ENCODE peak calls at places on chromosomes 1 and 21, in seven cellular contexts. D is brain microvascular endothelial cell; X is cardiac fibroblast; G is PC-9; S is heart left ventricle; B is keratinocyte; M is CD8-positive, alpha-beta T cell. O is an unnamed sample.

GRCh38 chr1:10692401-10693021 is 103.9 kb downstream of the CASZ1 start:
- DNase-seq in B (no peak), X (no peak), M (peak), S (no peak), D (no peak), G (peak), O (no peak)

GRCh38 chr1:94919241-94920030 is 7.5 kb downstream of the CNN3 start:
- DNase-seq in G (no peak), S (no peak), D (no peak), M (no peak), X (no peak), B (no peak), O (no peak)

GRCh38 chr1:1340791-1341548 is 8.2 kb downstream of the DVL1 start:
- DNase-seq in B (no peak), G (no peak), M (no peak), S (no peak), D (no peak), X (no peak), O (no peak)

GRCh38 chr1:84862810-84863251 is 30.2 kb downstream of the LPAR3 start:
- DNase-seq in S (no peak), G (no peak), M (peak), X (no peak), B (no peak), D (no peak), O (no peak)

GRCh38 chr1:50441183-50441582 is 17.9 kb upstream of the DMRTA2 start:
- DNase-seq in D (no peak), B (no peak), X (no peak), G (no peak), M (no peak), S (no peak), O (no peak)

GRCh38 chr1:225859151-225859550 is 23.0 kb downstream of the TMEM63A start:
- DNase-seq in G (no peak), D (no peak), M (no peak), X (no peak), S (no peak), B (no peak), O (no peak)

GRCh38 chr1:55304306-55304705 is 89.1 kb upstream of the USP24 start:
- DNase-seq in S (peak), X (no peak), D (no peak), G (no peak), B (no peak), M (no peak), O (no peak)

GRCh38 chr1:22850681-22851080 is 122.0 kb downstream of the LACTBL1 start:
- DNase-seq in M (no peak), B (no peak), X (peak), S (peak), G (peak), D (no peak), O (no peak)

GRCh38 chr1:16212251-16212961 is at the start of gene ARHGEF19:
- DNase-seq in D (no peak), G (peak), S (no peak), M (no peak), B (no peak), X (no peak), O (no peak)

GRCh38 chr1:239386453-239387303 is at the start of gene CHRM3:
- DNase-seq in M (no peak), S (no peak), D (no peak), X (peak), G (no peak), B (no peak), O (no peak)

GRCh38 chr21:33299181-33299752 is 25.5 kb upstream of the IFNAR1 start:
- DNase-seq in S (no peak), D (no peak), G (peak), B (peak), X (peak), M (peak), O (no peak)

GRCh38 chr1:71037829-71038620 is 9.6 kb downstream of the PTGER3 start:
- DNase-seq in S (no peak), D (no peak), B (no peak), M (no peak), G (no peak), X (no peak), O (no peak)

GRCh38 chr21:20882462-20883415 is 115.5 kb upstream of the NCAM2 start:
- DNase-seq in S (no peak), B (no peak), M (no peak), X (peak), D (peak), G (peak), O (peak)

GRCh38 chr1:235996048-235996785 is 68.7 kb downstream of the NID1 start:
- DNase-seq in D (no peak), S (no peak), B (no peak), M (no peak), X (no peak), G (no peak), O (no peak)

GRCh38 chr1:202046227-202046626 is 35.8 kb downstream of the ELF3 start:
- DNase-seq in M (no peak), X (no peak), G (peak), S (no peak), B (no peak), D (no peak), O (no peak)

GRCh38 chr1:204190212-204191211 is 5.8 kb downstream of the KISS1 start:
- DNase-seq in D (no peak), B (no peak), X (peak), S (peak), G (peak), M (peak), O (peak)

GRCh38 chr1:198359024-198359653 is 181.3 kb downstream of the ATP6V1G3 start:
- DNase-seq in D (no peak), M (no peak), S (no peak), G (no peak), B (no peak), X (peak), O (peak)

GRCh38 chr1:203601717-203602309 is 24.8 kb upstream of the ATP2B4 start:
- DNase-seq in D (no peak), X (no peak), M (no peak), G (no peak), B (no peak), S (no peak), O (no peak)

GRCh38 chr1:169086603-169087455 is 19.7 kb upstream of the ATP1B1 start:
- DNase-seq in X (peak), B (no peak), M (no peak), D (peak), G (no peak), S (no peak), O (peak)

GRCh38 chr1:217881607-217882332 is 250.6 kb downstream of the SPATA17 start:
- DNase-seq in X (no peak), B (no peak), M (no peak), S (no peak), D (no peak), G (no peak), O (no peak)

GRCh38 chr1:29122987-29123870 is 474 bp downstream of the TMEM200B start:
- DNase-seq in M (peak), D (no peak), B (no peak), S (peak), G (no peak), X (peak), O (peak)

GRCh38 chr1:19387045-19387467 is 74.9 kb downstream of the SLC66A1 start:
- DNase-seq in G (no peak), S (no peak), B (no peak), X (no peak), M (no peak), D (no peak), O (no peak)

GRCh38 chr21:39208624-39209333 is 25.5 kb upstream of the PSMG1 start:
- DNase-seq in G (no peak), M (no peak), B (no peak), D (no peak), X (no peak), S (no peak), O (peak)

GRCh38 chr1:178388398-178389161 is 108.2 kb downstream of the CLEC20A start:
- DNase-seq in D (peak), S (no peak), X (peak), G (no peak), B (no peak), M (no peak), O (peak)

GRCh38 chr1:238196516-238196915 is 305.8 kb upstream of the ZP4 start:
- DNase-seq in S (no peak), X (no peak), D (no peak), M (no peak), B (no peak), G (no peak), O (no peak)

GRCh38 chr1:201982923-201983805 is 716 bp downstream of the RNPEP start:
- DNase-seq in X (peak), G (peak), S (peak), M (peak), D (peak), B (no peak), O (peak)

GRCh38 chr1:151968058-151968457 is 25.6 kb downstream of the S100A10 start:
- DNase-seq in G (no peak), M (peak), X (peak), S (peak), D (peak), B (no peak), O (peak)

GRCh38 chr1:165109013-165109412 is 247.5 kb downstream of the LMX1A start:
- DNase-seq in D (no peak), G (no peak), B (no peak), X (no peak), S (no peak), M (no peak), O (no peak)

GRCh38 chr1:154725841-154726240 is 117.9 kb upstream of the ADAR start:
- DNase-seq in D (no peak), M (no peak), G (no peak), X (no peak), S (no peak), B (no peak), O (no peak)

GRCh38 chr1:17538428-17539130 is 919 bp upstream of the ARHGEF10L start:
- DNase-seq in M (no peak), D (no peak), G (no peak), S (peak), X (no peak), B (no peak), O (peak)

GRCh38 chr1:201648066-201648910 is 109.4 kb downstream of the NAV1 start:
- DNase-seq in S (peak), X (peak), M (no peak), G (peak), D (peak), B (no peak), O (peak)

GRCh38 chr21:26144026-26144425 is 26.5 kb downstream of the APP start:
- DNase-seq in B (no peak), G (no peak), M (no peak), D (no peak), S (no peak), X (no peak), O (no peak)

GRCh38 chr1:228850141-228851100 is 115.1 kb downstream of the RHOU start:
- DNase-seq in X (no peak), S (no peak), G (no peak), D (no peak), B (no peak), M (no peak), O (no peak)

GRCh38 chr21:42532466-42533181 is 19.0 kb downstream of the SLC37A1 start:
- DNase-seq in B (no peak), D (no peak), S (peak), G (no peak), M (no peak), X (peak), O (peak)

GRCh38 chr1:208888376-208888775 is 644.2 kb upstream of the PLXNA2 start:
- DNase-seq in G (no peak), D (no peak), X (peak), M (no peak), B (no peak), S (no peak), O (no peak)

DNA sequence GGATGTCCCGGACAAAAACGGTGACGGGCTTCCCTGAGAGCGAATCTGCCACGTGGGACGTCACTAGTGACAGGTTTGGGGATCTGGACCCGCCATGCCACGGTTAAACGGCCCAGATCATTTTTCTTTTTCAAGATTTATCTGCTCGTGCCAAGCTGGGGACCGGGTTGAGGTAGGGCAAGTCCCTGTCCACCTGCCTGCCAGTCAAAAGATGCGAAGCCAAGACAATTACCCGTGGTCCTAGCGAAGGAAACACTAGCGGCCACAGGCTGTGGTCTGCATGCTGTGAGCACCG is 904 bp upstream of the BATF3 start:
- DNase-seq in G (no peak), X (no peak), B (no peak), S (no peak), D (no peak), M (no peak), O (peak)
- H3K4me3 ChIP-seq in G (no peak), X (peak), B (peak), S (peak), D (peak), M (peak), O (peak)

GRCh38 chr1:221777434-221778072 is 35.7 kb upstream of the DUSP10 start:
- DNase-seq in S (no peak), D (no peak), X (no peak), M (peak), G (no peak), B (no peak), O (no peak)
- TF ChIP-seq CTCF in S (no peak), D (no peak), X (no peak), M (no peak), G (no peak), B (no peak), O (no peak)

GRCh38 chr1:119323216-119323982 is 45.2 kb upstream of the HAO2 start:
- DNase-seq in X (no peak), B (no peak), S (no peak), G (no peak), M (no peak), D (no peak), O (no peak)
- H3K4me3 ChIP-seq in X (no peak), B (no peak), S (no peak), G (no peak), M (no peak), D (no peak), O (no peak)

GRCh38 chr1:66455446-66455845 is 78.5 kb upstream of the SGIP1 start:
- DNase-seq in X (no peak), G (no peak), S (no peak), D (no peak), B (no peak), M (no peak), O (no peak)

GRCh38 chr1:66450043-66450514 is 83.9 kb upstream of the SGIP1 start:
- DNase-seq in M (no peak), S (no peak), X (no peak), D (no peak), G (no peak), B (no peak), O (peak)

GRCh38 chr1:66452982-66453381 is 81.0 kb upstream of the SGIP1 start:
- DNase-seq in D (no peak), M (no peak), B (no peak), S (no peak), G (no peak), X (no peak), O (no peak)

GRCh38 chr1:66450847-66451246 is 83.1 kb upstream of the SGIP1 start:
- DNase-seq in S (no peak), G (no peak), X (no peak), D (no peak), M (no peak), B (no peak), O (no peak)

GRCh38 chr1:66452162-66452561 is 81.8 kb upstream of the SGIP1 start:
- DNase-seq in X (no peak), M (no peak), G (no peak), B (no peak), S (no peak), D (no peak), O (no peak)
- TF ChIP-seq CTCF in X (peak), M (no peak), G (no peak), B (peak), S (no peak), D (peak), O (peak)

GRCh38 chr1:31934251-31934650 is 3.9 kb downstream of the PTP4A2 start:
- DNase-seq in X (no peak), S (no peak), D (no peak), G (no peak), B (no peak), M (no peak), O (no peak)

GRCh38 chr1:31936278-31936965 is 1.7 kb downstream of the PTP4A2 start:
- DNase-seq in B (no peak), D (no peak), X (peak), G (no peak), S (no peak), M (no peak), O (peak)

GRCh38 chr1:31932491-31933316 is 5.5 kb downstream of the PTP4A2 start:
- DNase-seq in G (no peak), M (no peak), D (no peak), B (no peak), S (no peak), X (peak), O (no peak)

GRCh38 chr1:31936966-31937299 is 1.2 kb downstream of the PTP4A2 start:
- DNase-seq in S (no peak), G (no peak), B (no peak), M (no peak), X (no peak), D (no peak), O (no peak)

DNA sequence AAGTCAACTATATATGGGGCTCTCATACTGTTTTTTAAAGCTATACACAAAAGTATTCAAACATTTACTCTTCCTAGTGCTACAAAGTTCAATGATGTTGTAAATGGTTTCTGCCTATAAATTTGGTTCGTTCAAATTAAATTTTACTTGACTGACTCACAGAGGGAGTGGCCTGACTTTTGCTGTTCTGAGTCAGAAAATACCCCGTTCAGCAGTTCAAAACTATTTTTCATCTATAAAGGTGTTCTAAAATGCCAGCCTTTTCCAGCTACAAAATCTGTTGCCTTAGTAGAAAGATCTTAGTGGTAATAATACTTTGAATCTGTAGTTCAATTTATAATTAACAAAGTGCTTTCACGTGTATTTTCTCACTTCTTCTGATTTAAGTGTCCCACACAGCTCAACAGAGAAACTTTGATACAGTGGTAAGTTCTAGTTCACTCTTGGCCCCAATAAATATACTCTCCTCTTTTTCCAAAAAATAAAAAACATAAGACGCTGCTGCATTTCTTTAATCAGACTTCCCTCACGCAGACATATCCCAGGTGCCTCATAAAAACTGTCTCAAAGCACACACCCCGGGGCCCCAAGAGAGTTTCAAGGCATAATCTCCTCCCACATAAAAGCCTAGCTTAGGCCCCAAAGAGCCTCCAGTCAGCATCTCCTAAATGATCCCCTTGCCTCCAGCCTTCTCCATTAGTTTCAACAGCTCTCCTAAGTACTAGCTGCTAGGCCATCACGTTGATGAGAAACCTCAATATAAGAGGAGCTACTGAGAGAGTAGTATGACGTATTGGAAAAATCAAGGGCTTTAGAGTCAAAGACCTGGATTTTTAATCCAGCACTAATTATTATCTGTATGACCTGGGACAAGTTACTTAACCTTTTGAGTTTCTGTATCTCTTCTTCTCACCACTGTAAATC is 3.2 kb downstream of the PTP4A2 start:
- DNase-seq in S (no peak), B (no peak), M (peak), G (no peak), D (no peak), X (peak), O (peak)
- H3K4me3 ChIP-seq in S (no peak), B (peak), M (peak), G (peak), D (peak), X (peak), O (peak)

DNA sequence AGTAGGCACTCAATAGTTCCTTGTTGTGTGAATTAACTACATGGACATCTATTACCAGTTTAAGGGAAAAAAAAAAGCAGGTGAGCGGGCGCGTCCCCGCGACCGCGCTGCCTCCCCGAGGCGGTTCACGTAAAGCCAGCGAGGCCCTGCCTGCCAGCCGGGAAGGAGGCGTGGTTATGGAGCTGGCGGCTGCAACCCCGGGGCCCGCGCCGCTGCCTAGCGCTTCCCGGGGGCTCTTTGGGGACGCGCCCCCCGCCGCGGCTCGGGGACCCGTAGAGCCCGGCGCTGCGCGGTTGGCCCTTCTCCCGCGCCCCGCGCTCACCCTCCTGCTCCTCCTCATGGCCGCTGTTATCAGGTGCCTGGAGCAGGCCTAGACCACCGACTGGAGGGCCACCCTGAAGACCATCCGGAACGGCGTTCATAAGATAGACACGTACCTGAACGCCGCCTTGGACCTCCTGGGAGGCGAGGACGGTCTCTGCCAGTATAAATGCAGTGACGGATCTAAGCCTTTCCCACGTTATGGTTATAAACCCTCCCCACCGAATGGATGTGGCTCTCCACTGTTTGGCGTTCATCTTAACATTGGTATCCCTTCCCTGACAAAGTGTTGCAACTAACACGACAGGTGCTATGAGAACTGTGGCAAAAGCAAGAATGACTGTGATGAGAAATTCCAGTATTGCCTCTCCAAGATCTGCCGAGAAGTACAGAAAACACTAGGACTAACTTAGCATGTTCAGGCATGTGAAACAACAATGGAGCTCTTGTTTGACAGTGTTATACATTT is 2.6 kb upstream of the CC2D1B start:
- DNase-seq in D (peak), B (peak), S (peak), G (peak), X (peak), M (peak), O (peak)
- TF ChIP-seq CTCF in D (peak), B (no peak), S (no peak), G (no peak), X (peak), M (no peak), O (peak)

GRCh38 chr1:149849947-149850360 is 49.4 kb upstream of the BOLA1 start:
- DNase-seq in B (no peak), D (no peak), S (no peak), G (no peak), M (peak), X (peak), O (peak)

GRCh38 chr1:149848811-149849210 is 50.6 kb upstream of the BOLA1 start:
- DNase-seq in M (no peak), G (no peak), S (no peak), D (no peak), B (no peak), X (no peak), O (peak)

GRCh38 chr1:149846600-149847466 is 52.5 kb upstream of the BOLA1 start:
- DNase-seq in G (no peak), X (no peak), S (no peak), D (no peak), M (no peak), B (no peak), O (no peak)

GRCh38 chr1:149849246-149849946 is 50.0 kb upstream of the BOLA1 start:
- DNase-seq in B (no peak), M (no peak), D (no peak), S (no peak), X (no peak), G (no peak), O (no peak)

GRCh38 chr1:149848340-149848771 is 51.0 kb upstream of the BOLA1 start:
- DNase-seq in M (no peak), B (no peak), X (no peak), S (no peak), G (no peak), D (no peak), O (no peak)
- H3K4me3 ChIP-seq in M (peak), B (no peak), X (no peak), S (no peak), G (peak), D (no peak), O (peak)